ENCODE peak calls at places on chromosome 22, in five cellular contexts. W is GM23338, J is A549, U is HCT116, H is HL-60. A is an unnamed sample.

GRCh38 chr22:20488946-20489345 is 6.6 kb downstream of the KLHL22 start:
- DNase-seq in W (peak), J (no peak), H (no peak), U (no peak), A (no peak)

GRCh38 chr22:20591660-20592310 is 84.4 kb downstream of the MED15 start:
- DNase-seq in U (peak), W (peak), H (no peak), J (no peak), A (no peak)

GRCh38 chr22:23826510-23827350 is 12.1 kb downstream of the DERL3 start:
- DNase-seq in H (no peak), J (no peak), W (no peak), U (no peak), A (no peak)

GRCh38 chr22:33426451-33426850 is 368.3 kb upstream of the SYN3 start:
- DNase-seq in W (no peak), H (no peak), J (no peak), U (no peak), A (no peak)

GRCh38 chr22:31179345-31179744 is 19.4 kb downstream of the RNF185 start:
- DNase-seq in W (no peak), H (no peak), U (no peak), J (no peak), A (no peak)

GRCh38 chr22:37370306-37370979 is 56.8 kb downstream of the ELFN2 start:
- DNase-seq in U (no peak), W (no peak), J (no peak), H (peak), A (no peak)

GRCh38 chr22:42927966-42928365 is 70.9 kb upstream of the ARFGAP3 start:
- DNase-seq in W (no peak), H (no peak), J (no peak), U (no peak), A (no peak)

GRCh38 chr22:44825310-44826150 is 73.2 kb downstream of the ARHGAP8 start:
- DNase-seq in U (no peak), W (no peak), J (no peak), H (no peak), A (no peak)

GRCh38 chr22:39546064-39546365 is 13.5 kb upstream of the RPS19BP1 start:
- DNase-seq in J (no peak), U (no peak), H (no peak), W (no peak), A (no peak)

GRCh38 chr22:37465721-37466120 is 20.5 kb downstream of the MFNG start:
- DNase-seq in J (no peak), H (no peak), W (no peak), U (no peak), A (no peak)

GRCh38 chr22:36366291-36366708 is 21.5 kb downstream of the MYH9 start:
- DNase-seq in H (no peak), W (no peak), J (no peak), U (no peak), A (no peak)

GRCh38 chr22:36336246-36337182 is 51.3 kb downstream of the MYH9 start:
- DNase-seq in U (no peak), W (no peak), J (no peak), H (no peak), A (no peak)

GRCh38 chr22:27998511-27999410 is 79.7 kb upstream of the PITPNB start:
- DNase-seq in H (no peak), W (no peak), J (no peak), U (no peak), A (no peak)

GRCh38 chr22:30871391-30872281 is 96.9 kb downstream of the MORC2 start:
- DNase-seq in H (no peak), W (no peak), J (no peak), U (no peak), A (no peak)

GRCh38 chr22:31789803-31790202 is 36.0 kb downstream of the DEPDC5 start:
- DNase-seq in H (no peak), W (no peak), U (no peak), J (no peak), A (no peak)

GRCh38 chr22:19122752-19123492 is 710 bp upstream of the DGCR2 start:
- DNase-seq in H (no peak), J (peak), W (peak), U (no peak), A (no peak)

GRCh38 chr22:31857247-31857646 is 87.1 kb upstream of the YWHAH start:
- DNase-seq in J (no peak), W (peak), U (no peak), H (no peak), A (no peak)

GRCh38 chr22:22704156-22704946 is 59.9 kb downstream of the GGTLC2 start:
- DNase-seq in H (no peak), W (no peak), U (no peak), J (no peak), A (no peak)

GRCh38 chr22:49738006-49738405 is 89.7 kb downstream of the BRD1 start:
- DNase-seq in W (no peak), H (no peak), J (no peak), U (no peak), A (no peak)

GRCh38 chr22:49255741-49256318 is 571.8 kb downstream of the BRD1 start:
- DNase-seq in J (no peak), W (no peak), H (no peak), U (no peak), A (no peak)

GRCh38 chr22:19802881-19803735 is 42.5 kb downstream of the TBX1 start:
- DNase-seq in W (no peak), H (no peak), U (no peak), J (no peak), A (no peak)

GRCh38 chr22:19174106-19175025 is 4.2 kb downstream of the SLC25A1 start:
- DNase-seq in U (no peak), J (no peak), H (peak), W (peak), A (no peak)

GRCh38 chr22:31891366-31892079 is 52.8 kb upstream of the YWHAH start:
- DNase-seq in W (no peak), J (no peak), U (no peak), H (no peak), A (no peak)

GRCh38 chr22:25482868-25483639 is 81.4 kb upstream of the GRK3 start:
- DNase-seq in J (no peak), H (no peak), U (no peak), W (no peak), A (no peak)

GRCh38 chr22:17818649-17819048 is 44.4 kb upstream of the BID start:
- DNase-seq in J (no peak), H (no peak), U (no peak), W (no peak), A (no peak)

GRCh38 chr22:44532466-44533025 is 34.5 kb upstream of the RTL6 start:
- DNase-seq in J (no peak), H (no peak), U (no peak), W (no peak), A (no peak)

GRCh38 chr22:19559324-19559811 is 35.2 kb upstream of the CLDN5 start:
- DNase-seq in H (no peak), J (no peak), U (no peak), W (peak), A (no peak)

GRCh38 chr22:17106161-17106784 is 14.9 kb downstream of the TMEM121B start:
- DNase-seq in H (peak), U (no peak), J (no peak), W (peak), A (no peak)

GRCh38 chr22:24063361-24063760 is 52.3 kb downstream of the CABIN1 start:
- DNase-seq in J (no peak), H (no peak), U (no peak), W (no peak), A (no peak)

GRCh38 chr22:37206118-37206840 is 6.0 kb downstream of the SSTR3 start:
- DNase-seq in W (no peak), U (no peak), H (no peak), J (no peak), A (no peak)

GRCh38 chr22:19569976-19570375 is 45.8 kb upstream of the CLDN5 start:
- DNase-seq in U (no peak), J (no peak), W (no peak), H (no peak), A (no peak)

GRCh38 chr22:41833369-41834004 is 582 bp downstream of the SREBF2 start:
- DNase-seq in W (peak), J (no peak), H (peak), U (no peak), A (no peak)
- TF ChIP-seq REST in W (no peak), J (no peak), H (no peak), U (no peak), A (no peak)

GRCh38 chr22:29724843-29725242 is 5.0 kb downstream of the CABP7 start:
- DNase-seq in W (no peak), J (no peak), U (no peak), H (no peak), A (no peak)

GRCh38 chr22:29726512-29727247 is 6.9 kb downstream of the CABP7 start:
- DNase-seq in J (no peak), H (no peak), W (no peak), U (no peak), A (no peak)

GRCh38 chr22:29729161-29729560 is 9.4 kb downstream of the CABP7 start:
- DNase-seq in W (no peak), U (no peak), H (no peak), J (no peak), A (no peak)

GRCh38 chr22:29726104-29726503 is 6.3 kb downstream of the CABP7 start:
- DNase-seq in J (no peak), W (no peak), H (no peak), U (no peak), A (no peak)

GRCh38 chr22:29727248-29727551 is 7.4 kb downstream of the CABP7 start:
- DNase-seq in U (no peak), W (peak), J (peak), H (peak), A (no peak)
- TF ChIP-seq REST in U (no peak), W (no peak), J (no peak), H (no peak), A (no peak)

GRCh38 chr22:46050916-46051614 is 74.1 kb upstream of the WNT7B start:
- DNase-seq in J (no peak), W (no peak), H (no peak), U (no peak), A (no peak)
- TF ChIP-seq REST in J (no peak), W (no peak), H (no peak), U (no peak), A (no peak)

GRCh38 chr22:47923011-47923427 is 1160.6 kb downstream of the TBC1D22A start:
- DNase-seq in J (no peak), U (no peak), H (no peak), W (no peak), A (no peak)
- TF ChIP-seq REST in J (no peak), U (no peak), H (no peak), W (no peak), A (no peak)

DNA sequence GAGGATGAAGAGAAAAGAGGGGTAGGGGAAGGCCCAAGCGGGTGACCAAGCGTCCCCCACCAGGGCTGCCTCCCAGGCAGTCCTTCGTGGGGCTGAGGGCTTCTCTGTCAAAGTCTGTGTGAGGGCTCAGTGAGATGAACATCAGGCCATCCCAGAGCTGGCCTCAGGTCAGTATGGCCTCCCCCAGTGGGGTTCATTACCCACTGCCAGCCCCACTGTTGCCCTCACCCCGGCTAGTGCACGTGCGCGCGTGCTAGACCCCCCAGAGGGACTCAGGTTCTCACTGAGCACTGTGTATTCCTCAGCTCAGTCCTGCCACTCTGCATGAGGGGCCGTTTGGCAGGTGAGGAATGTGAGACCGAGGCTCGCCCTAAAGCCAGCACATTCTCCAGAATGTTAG is 3.3 kb downstream of the KDELR3 start:
- DNase-seq in W (no peak), U (no peak), H (no peak), J (no peak), A (no peak)
- TF ChIP-seq REST in W (no peak), U (no peak), H (no peak), J (no peak), A (no peak)